ENCODE peak calls at places on chromosomes 5 and 9, in five cellular contexts. R is Kasumi-1; W is stimulated activated CD4-positive, alpha-beta T cell treated with anti-CD3 and anti-CD28 coated beads, TNF-alpha, amount 100 ng/mL, for 48 hours; V is EL; Z is fibroblast of lung. I is an unnamed sample.

GRCh38 chr9:27377811-27378345 is 80.9 kb upstream of the EQTN start:
- DNase-seq in Z (no peak), R (no peak), W (no peak), V (no peak), I (no peak)

GRCh38 chr5:37825334-37825915 is 14.4 kb downstream of the GDNF start:
- DNase-seq in Z (no peak), R (no peak), V (no peak), W (no peak), I (no peak)

GRCh38 chr5:77133061-77133758 is 46.1 kb upstream of the ZBED3 start:
- DNase-seq in W (no peak), R (no peak), V (peak; percentile 97), Z (peak; percentile 99), I (peak; percentile 51)

GRCh38 chr5:171157775-171158174 is 151.3 kb upstream of the TLX3 start:
- DNase-seq in R (no peak), W (no peak), Z (no peak), V (no peak), I (no peak)

GRCh38 chr5:96329886-96330531 is 103.0 kb downstream of the PCSK1 start:
- DNase-seq in Z (no peak), W (no peak), R (no peak), V (peak; percentile 33), I (no peak)

GRCh38 chr9:137694962-137695875 is 76.4 kb downstream of the EHMT1 start:
- DNase-seq in R (peak; percentile 64), W (no peak), V (peak; percentile 30), Z (no peak), I (no peak)

GRCh38 chr9:88658311-88658822 is 123.4 kb downstream of the NXNL2 start:
- DNase-seq in Z (peak; percentile 44), W (no peak), R (no peak), V (peak; percentile 22), I (no peak)

GRCh38 chr9:123002754-123003153 is 30.7 kb upstream of the GPR21 start:
- DNase-seq in W (no peak), V (peak; percentile 10), Z (peak; percentile 42), R (peak; percentile 36), I (no peak)

GRCh38 chr9:31824860-31825259 is 559.6 kb upstream of the ACO1 start:
- DNase-seq in R (no peak), W (no peak), V (no peak), Z (no peak), I (no peak)

I was measured in DMS79.